ENCODE peak calls at places on chromosome 17, in nine cellular contexts. One of them, this sample, is unnamed.

GRCh38 chr17:36183001-36183810 is 6.8 kb upstream of the TBC1D3B start:
- DNase-seq in HCT116: peak; percentile 39
- DNase-seq in PC-3: peak; percentile 25
- DNase-seq in GM23338: peak; percentile 92
- DNase-seq in GM23248: peak; percentile 97
- DNase-seq in OCI-LY7: no peak
- DNase-seq in neural progenitor cell: peak; percentile 94
- DNase-seq in MM.1S: peak; percentile 87
- DNase-seq in SK-N-SH: peak; percentile 67
- DNase-seq in this sample: peak; percentile 96

GRCh38 chr17:10631701-10632100 is 25.4 kb downstream of the MYH3 start:
- DNase-seq in HCT116: no peak
- DNase-seq in PC-3: no peak
- DNase-seq in GM23338: no peak
- DNase-seq in GM23248: no peak
- DNase-seq in OCI-LY7: no peak
- DNase-seq in neural progenitor cell: no peak
- DNase-seq in MM.1S: no peak
- DNase-seq in SK-N-SH: no peak
- DNase-seq in this sample: no peak

GRCh38 chr17:12431188-12431587 is 234.5 kb upstream of the MYOCD start:
- DNase-seq in HCT116: no peak
- DNase-seq in PC-3: no peak
- DNase-seq in GM23338: no peak
- DNase-seq in GM23248: no peak
- DNase-seq in OCI-LY7: peak; percentile 1
- DNase-seq in neural progenitor cell: no peak
- DNase-seq in MM.1S: no peak
- DNase-seq in SK-N-SH: no peak
- DNase-seq in this sample: no peak

GRCh38 chr17:57924677-57925076 is 30.5 kb downstream of the CUEDC1 start:
- DNase-seq in HCT116: no peak
- DNase-seq in PC-3: no peak
- DNase-seq in GM23338: no peak
- DNase-seq in GM23248: no peak
- DNase-seq in OCI-LY7: no peak
- DNase-seq in neural progenitor cell: no peak
- DNase-seq in MM.1S: no peak
- DNase-seq in SK-N-SH: no peak
- DNase-seq in this sample: no peak

GRCh38 chr17:41377546-41377945 is 4.6 kb downstream of the KRT34 start:
- DNase-seq in HCT116: no peak
- DNase-seq in PC-3: peak; percentile 39
- DNase-seq in GM23338: peak; percentile 4
- DNase-seq in GM23248: peak; percentile 16
- DNase-seq in OCI-LY7: no peak
- DNase-seq in neural progenitor cell: no peak
- DNase-seq in MM.1S: no peak
- DNase-seq in SK-N-SH: no peak
- DNase-seq in this sample: no peak

GRCh38 chr17:65794572-65794971 is 233.1 kb upstream of the AXIN2 start:
- DNase-seq in HCT116: peak; percentile 48
- DNase-seq in PC-3: peak; percentile 82
- DNase-seq in GM23338: peak; percentile 81
- DNase-seq in GM23248: peak; percentile 41
- DNase-seq in OCI-LY7: peak; percentile 16
- DNase-seq in neural progenitor cell: peak; percentile 45
- DNase-seq in MM.1S: peak; percentile 37
- DNase-seq in SK-N-SH: peak; percentile 43
- DNase-seq in this sample: peak; percentile 28

GRCh38 chr17:17853811-17854527 is 17.2 kb upstream of the SREBF1 start:
- DNase-seq in HCT116: no peak
- DNase-seq in PC-3: peak; percentile 67
- DNase-seq in GM23338: no peak
- DNase-seq in GM23248: peak; percentile 40
- DNase-seq in OCI-LY7: no peak
- DNase-seq in neural progenitor cell: no peak
- DNase-seq in MM.1S: no peak
- DNase-seq in SK-N-SH: no peak
- DNase-seq in this sample: no peak

GRCh38 chr17:82918508-82918907 is 78.7 kb upstream of the ZNF750 start:
- DNase-seq in HCT116: no peak
- DNase-seq in PC-3: no peak
- DNase-seq in GM23338: no peak
- DNase-seq in GM23248: no peak
- DNase-seq in OCI-LY7: no peak
- DNase-seq in neural progenitor cell: no peak
- DNase-seq in MM.1S: no peak
- DNase-seq in SK-N-SH: no peak
- DNase-seq in this sample: no peak

GRCh38 chr17:54662978-54663876 is 237.4 kb upstream of the TOM1L1 start:
- DNase-seq in HCT116: no peak
- DNase-seq in PC-3: no peak
- DNase-seq in GM23338: peak; percentile 75
- DNase-seq in GM23248: no peak
- DNase-seq in OCI-LY7: no peak
- DNase-seq in neural progenitor cell: peak; percentile 30
- DNase-seq in MM.1S: no peak
- DNase-seq in SK-N-SH: no peak
- DNase-seq in this sample: peak; percentile 4

GRCh38 chr17:72545756-72546155 is 424.9 kb downstream of the SOX9 start:
- DNase-seq in HCT116: no peak
- DNase-seq in PC-3: no peak
- DNase-seq in GM23338: no peak
- DNase-seq in GM23248: peak; percentile 79
- DNase-seq in OCI-LY7: no peak
- DNase-seq in neural progenitor cell: no peak
- DNase-seq in MM.1S: no peak
- DNase-seq in SK-N-SH: no peak
- DNase-seq in this sample: no peak

GRCh38 chr17:10316986-10317834 is 55.6 kb downstream of the MYH13 start:
- DNase-seq in HCT116: peak; percentile 31
- DNase-seq in PC-3: peak; percentile 23
- DNase-seq in GM23338: peak; percentile 80
- DNase-seq in GM23248: peak; percentile 77
- DNase-seq in OCI-LY7: peak; percentile 30
- DNase-seq in neural progenitor cell: peak; percentile 72
- DNase-seq in MM.1S: peak; percentile 46
- DNase-seq in SK-N-SH: peak; percentile 54
- DNase-seq in this sample: peak; percentile 72

DNA sequence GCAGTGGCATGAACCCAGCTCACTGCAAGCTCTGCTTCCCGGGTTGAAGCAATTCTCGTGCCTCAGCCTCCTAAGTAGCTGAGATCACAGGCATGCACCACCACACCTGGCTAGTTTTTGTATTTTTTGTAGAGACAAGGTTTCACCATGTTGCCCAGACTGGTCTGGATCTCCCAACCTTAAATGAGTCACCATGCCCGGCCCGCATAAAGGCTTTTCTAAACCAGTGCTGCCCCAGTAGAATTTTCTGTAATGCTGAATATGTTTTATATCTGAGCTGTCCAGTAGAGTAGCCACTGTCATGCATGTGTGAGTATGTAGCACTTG is 36.9 kb upstream of the WSB1 start:
- DNase-seq in HCT116: no peak
- DNase-seq in PC-3: no peak
- DNase-seq in GM23338: no peak
- DNase-seq in GM23248: no peak
- DNase-seq in OCI-LY7: no peak
- DNase-seq in neural progenitor cell: no peak
- DNase-seq in MM.1S: no peak
- DNase-seq in SK-N-SH: no peak
- DNase-seq in this sample: no peak
- H3K4me2 ChIP-seq in HCT116: no peak overlapping the region
- H3K4me2 ChIP-seq in PC-3: peak overlapping the region; percentile 49
- H3K4me2 ChIP-seq in GM23338: no peak overlapping the region
- H3K4me2 ChIP-seq in GM23248: no peak overlapping the region
- H3K4me2 ChIP-seq in OCI-LY7: no peak overlapping the region
- H3K4me2 ChIP-seq in neural progenitor cell: no peak overlapping the region
- H3K4me2 ChIP-seq in MM.1S: no peak overlapping the region
- H3K4me2 ChIP-seq in SK-N-SH: no peak overlapping the region
- H3K4me2 ChIP-seq in this sample: no peak overlapping the region

GRCh38 chr17:48173191-48173590 is 65.6 kb downstream of the SNX11 start:
- DNase-seq in HCT116: no peak
- DNase-seq in PC-3: no peak
- DNase-seq in GM23338: no peak
- DNase-seq in GM23248: no peak
- DNase-seq in OCI-LY7: no peak
- DNase-seq in neural progenitor cell: no peak
- DNase-seq in MM.1S: no peak
- DNase-seq in SK-N-SH: no peak
- DNase-seq in this sample: no peak
- TF ChIP-seq EZH2phosphoT487 in HCT116: no peak
- TF ChIP-seq EZH2phosphoT487 in PC-3: no peak
- TF ChIP-seq EZH2phosphoT487 in GM23338: no peak
- TF ChIP-seq EZH2phosphoT487 in GM23248: no peak
- TF ChIP-seq EZH2phosphoT487 in OCI-LY7: no peak
- TF ChIP-seq EZH2phosphoT487 in neural progenitor cell: no peak
- TF ChIP-seq EZH2phosphoT487 in MM.1S: no peak
- TF ChIP-seq EZH2phosphoT487 in SK-N-SH: no peak
- TF ChIP-seq EZH2phosphoT487 in this sample: no peak

DNA sequence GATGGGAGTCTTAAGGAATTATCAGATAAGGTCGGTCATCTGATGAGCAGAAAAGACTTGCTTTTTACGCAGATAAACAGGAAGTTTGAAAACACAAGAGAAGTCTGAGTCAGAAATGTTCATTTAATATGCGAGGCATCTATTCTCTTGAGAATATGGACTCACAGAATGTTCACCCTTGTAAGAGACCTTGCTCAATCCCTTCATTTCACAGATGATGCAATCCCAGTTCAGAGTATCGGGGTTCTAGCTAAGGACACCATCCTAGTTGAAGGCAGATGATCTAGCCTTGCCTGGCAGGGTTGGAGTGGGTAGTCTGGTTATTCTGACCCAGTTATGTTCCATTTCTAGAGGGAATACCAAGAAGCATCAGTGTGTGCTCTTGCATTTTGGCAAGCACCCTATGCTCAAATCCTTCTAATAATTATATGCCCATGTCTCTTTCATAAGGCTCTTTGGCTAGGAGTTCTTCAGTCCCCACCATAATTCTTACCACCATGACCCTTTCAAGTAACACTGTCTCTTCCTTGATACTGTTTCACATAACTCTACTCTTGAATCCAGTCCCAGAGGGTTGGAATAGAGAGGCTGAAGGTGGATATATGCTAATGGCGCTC is 42.5 kb downstream of the YPEL2 start:
- DNase-seq in HCT116: no peak
- DNase-seq in PC-3: no peak
- DNase-seq in GM23338: no peak
- DNase-seq in GM23248: peak; percentile 95
- DNase-seq in OCI-LY7: no peak
- DNase-seq in neural progenitor cell: no peak
- DNase-seq in MM.1S: no peak
- DNase-seq in SK-N-SH: no peak
- DNase-seq in this sample: peak; percentile 27
- H3K27ac ChIP-seq in HCT116: no peak overlapping the region
- H3K27ac ChIP-seq in PC-3: no peak overlapping the region
- H3K27ac ChIP-seq in GM23338: no peak overlapping the region
- H3K27ac ChIP-seq in GM23248: peak overlapping the region; percentile 96
- H3K27ac ChIP-seq in OCI-LY7: no peak overlapping the region
- H3K27ac ChIP-seq in neural progenitor cell: no peak overlapping the region
- H3K27ac ChIP-seq in MM.1S: no peak overlapping the region
- H3K27ac ChIP-seq in SK-N-SH: peak overlapping the region; percentile 72
- H3K27ac ChIP-seq in this sample: peak overlapping the region; percentile 89

GRCh38 chr17:1377334-1377733 is 22.7 kb downstream of the YWHAE start:
- DNase-seq in HCT116: no peak
- DNase-seq in PC-3: no peak
- DNase-seq in GM23338: peak; percentile 13
- DNase-seq in GM23248: no peak
- DNase-seq in OCI-LY7: peak; percentile 38
- DNase-seq in neural progenitor cell: no peak
- DNase-seq in MM.1S: peak; percentile 51
- DNase-seq in SK-N-SH: no peak
- DNase-seq in this sample: no peak
- H3K4me2 ChIP-seq in HCT116: no peak overlapping the region
- H3K4me2 ChIP-seq in PC-3: no peak overlapping the region
- H3K4me2 ChIP-seq in GM23338: no peak overlapping the region
- H3K4me2 ChIP-seq in GM23248: peak overlapping the region; percentile 20
- H3K4me2 ChIP-seq in OCI-LY7: peak overlapping the region; percentile 63
- H3K4me2 ChIP-seq in neural progenitor cell: no peak overlapping the region
- H3K4me2 ChIP-seq in MM.1S: peak overlapping the region; percentile 67
- H3K4me2 ChIP-seq in SK-N-SH: no peak overlapping the region
- H3K4me2 ChIP-seq in this sample: no peak overlapping the region

GRCh38 chr17:6713130-6713917 is at the start of gene SLC13A5:
- DNase-seq in HCT116: no peak
- DNase-seq in PC-3: no peak
- DNase-seq in GM23338: peak; percentile 91
- DNase-seq in GM23248: peak; percentile 59
- DNase-seq in OCI-LY7: no peak
- DNase-seq in neural progenitor cell: peak; percentile 93
- DNase-seq in MM.1S: no peak
- DNase-seq in SK-N-SH: peak; percentile 32
- DNase-seq in this sample: peak; percentile 84
- TF ChIP-seq EZH2phosphoT487 in HCT116: no peak
- TF ChIP-seq EZH2phosphoT487 in PC-3: no peak
- TF ChIP-seq EZH2phosphoT487 in GM23338: no peak
- TF ChIP-seq EZH2phosphoT487 in GM23248: no peak
- TF ChIP-seq EZH2phosphoT487 in OCI-LY7: no peak
- TF ChIP-seq EZH2phosphoT487 in neural progenitor cell: peak; percentile 44
- TF ChIP-seq EZH2phosphoT487 in MM.1S: no peak
- TF ChIP-seq EZH2phosphoT487 in SK-N-SH: no peak
- TF ChIP-seq EZH2phosphoT487 in this sample: no peak

DNA sequence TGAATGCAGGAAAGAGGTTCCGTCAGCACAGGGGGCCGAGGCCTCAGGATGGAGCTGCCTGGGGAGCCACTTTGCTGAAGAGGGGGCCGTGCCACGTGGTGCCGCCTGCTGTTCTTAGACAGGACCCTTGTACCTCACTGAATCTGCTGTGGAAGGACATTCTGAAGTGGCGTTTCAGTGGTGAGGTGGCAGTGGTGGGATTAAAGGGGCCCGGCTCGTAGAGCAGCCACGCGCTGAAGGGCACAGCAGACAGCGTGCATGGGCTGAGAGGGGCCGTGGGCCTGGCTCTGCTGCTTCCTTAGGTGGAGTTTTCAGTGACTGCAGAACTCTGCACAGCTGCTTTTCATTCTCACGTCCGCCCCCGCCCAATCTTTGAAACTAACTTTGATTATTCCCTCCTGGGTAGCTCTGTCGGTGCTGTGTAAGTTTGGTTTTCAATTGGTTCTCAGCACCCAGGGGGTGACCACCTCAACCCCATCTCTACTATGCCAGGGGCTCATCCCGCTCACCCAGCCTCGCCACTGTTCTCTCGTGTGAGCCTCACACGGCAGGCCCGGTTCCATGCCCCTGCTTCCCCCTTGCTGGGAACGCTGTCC is 70.3 kb downstream of the SEC14L1 start:
- DNase-seq in HCT116: no peak
- DNase-seq in PC-3: no peak
- DNase-seq in GM23338: no peak
- DNase-seq in GM23248: no peak
- DNase-seq in OCI-LY7: peak; percentile 51
- DNase-seq in neural progenitor cell: no peak
- DNase-seq in MM.1S: no peak
- DNase-seq in SK-N-SH: no peak
- DNase-seq in this sample: no peak
- H3K27ac ChIP-seq in HCT116: no peak overlapping the region
- H3K27ac ChIP-seq in PC-3: no peak overlapping the region
- H3K27ac ChIP-seq in GM23338: no peak overlapping the region
- H3K27ac ChIP-seq in GM23248: no peak overlapping the region
- H3K27ac ChIP-seq in OCI-LY7: peak overlapping the region; percentile 87
- H3K27ac ChIP-seq in neural progenitor cell: no peak overlapping the region
- H3K27ac ChIP-seq in MM.1S: peak overlapping the region; percentile 98
- H3K27ac ChIP-seq in SK-N-SH: no peak overlapping the region
- H3K27ac ChIP-seq in this sample: no peak overlapping the region